ENCODE peak calls at places on chromosomes 12 and 14, in five cellular contexts. C is left lung; U is skeletal muscle cell; B is AG04450; F is stimulated activated CD4-positive, alpha-beta T cell treated with anti-CD3 and anti-CD28 coated beads, Interleukin-2, amount 100 ng/mL, for 48 hours. E is an unnamed sample.

GRCh38 chr12:9649532-9649940 is 20.0 kb upstream of the CLEC2D start:
- DNase-seq in C (no peak), F (peak), U (no peak), B (no peak), E (no peak)

GRCh38 chr12:116532986-116533342 is 26.2 kb upstream of the MAP1LC3B2 start:
- DNase-seq in U (no peak), F (no peak), B (no peak), C (no peak), E (no peak)

GRCh38 chr12:123058471-123058870 is 78.0 kb downstream of the ARL6IP4 start:
- DNase-seq in C (no peak), B (no peak), U (no peak), F (no peak), E (no peak)

GRCh38 chr12:118645219-118645618 is 268.9 kb downstream of the SUDS3 start:
- DNase-seq in B (no peak), F (peak), C (no peak), U (no peak), E (no peak)

GRCh38 chr12:57579011-57579410 is 12.0 kb upstream of the PIP4K2C start:
- DNase-seq in C (no peak), B (no peak), U (no peak), F (no peak), E (no peak)

GRCh38 chr12:46554461-46554860 is 181.9 kb upstream of the SLC38A2 start:
- DNase-seq in U (peak), B (no peak), C (no peak), F (no peak), E (no peak)

GRCh38 chr12:98758331-98758730 is 113.2 kb downstream of the APAF1 start:
- DNase-seq in F (no peak), U (no peak), C (no peak), B (no peak), E (no peak)

GRCh38 chr12:23560611-23561010 is 388.9 kb downstream of the SOX5 start:
- DNase-seq in F (no peak), U (no peak), B (no peak), C (no peak), E (no peak)

GRCh38 chr14:31208546-31209424 is 1.2 kb upstream of the HECTD1 start:
- DNase-seq in F (peak), U (no peak), C (no peak), B (no peak), E (no peak)

GRCh38 chr14:24277606-24278321 is 6.4 kb upstream of the RABGGTA start:
- DNase-seq in F (no peak), U (no peak), C (no peak), B (no peak), E (peak)

GRCh38 chr14:91398707-91399106 is 18.9 kb downstream of the CCDC88C start:
- DNase-seq in U (no peak), B (no peak), F (no peak), C (no peak), E (no peak)

GRCh38 chr14:26897186-26897585 is 299.4 kb upstream of the NOVA1 start:
- DNase-seq in F (no peak), C (no peak), B (no peak), U (no peak), E (no peak)

GRCh38 chr14:105864116-105864515 is 337.7 kb downstream of the TMEM121 start:
- DNase-seq in B (no peak), U (no peak), F (no peak), C (peak), E (no peak)

GRCh38 chr14:30610719-30611388 is 11.3 kb upstream of the SCFD1 start:
- DNase-seq in U (peak), F (no peak), C (no peak), B (peak), E (peak)

GRCh38 chr14:100078216-100078780 is 13.1 kb downstream of the EVL start:
- DNase-seq in C (no peak), U (no peak), F (no peak), B (no peak), E (no peak)

GRCh38 chr12:52023182-52023975 is 16.6 kb downstream of the TAMALIN start:
- DNase-seq in U (no peak), C (peak), B (no peak), F (peak), E (peak)

GRCh38 chr12:115354476-115354890 is 670.5 kb upstream of the TBX3 start:
- DNase-seq in C (no peak), B (no peak), F (no peak), U (no peak), E (no peak)

GRCh38 chr12:72272731-72273498 is 745 bp downstream of the TRHDE start:
- DNase-seq in F (no peak), U (no peak), B (no peak), C (peak), E (peak)

GRCh38 chr12:10354502-10354901 is 35.3 kb downstream of the KLRK1 start:
- DNase-seq in B (no peak), F (no peak), C (no peak), U (peak), E (no peak)

GRCh38 chr12:116078396-116078795 is 199.1 kb downstream of the MED13L start:
- DNase-seq in F (no peak), C (no peak), U (no peak), B (no peak), E (no peak)

GRCh38 chr12:5432011-5432400 is at the start of gene NTF3:
- DNase-seq in U (no peak), C (peak), B (peak), F (no peak), E (no peak)

GRCh38 chr14:94914191-94914590 is 144.3 kb upstream of the GSC start:
- DNase-seq in F (no peak), U (no peak), C (no peak), B (no peak), E (no peak)

GRCh38 chr12:49503674-49504180 is 35.1 kb upstream of the KCNH3 start:
- DNase-seq in C (no peak), F (no peak), B (peak), U (no peak), E (no peak)

E was measured in lower lobe of right lung.